ENCODE peak calls at places on chromosomes 3 and 15, in four cellular contexts. K is SK-N-SH, Y is K562, U is H1. X is an unnamed sample.

GRCh38 chr3:44476181-44476599 is 1.3 kb downstream of the ZNF445 start:
- DNase-seq in K (peak), Y (no peak), U (no peak), X (no peak)

GRCh38 chr3:105365171-105365535 is 1.6 kb upstream of the ALCAM start:
- DNase-seq in K (no peak), Y (no peak), U (no peak), X (no peak)

GRCh38 chr3:134640872-134641470 is 9.9 kb downstream of the KY start:
- DNase-seq in K (peak), Y (peak), U (no peak), X (peak)

GRCh38 chr15:49953421-49953820 is 165.6 kb downstream of the ATP8B4 start:
- DNase-seq in K (no peak), Y (no peak), U (no peak), X (peak)

GRCh38 chr3:98733778-98734281 is 29.3 kb upstream of the ST3GAL6 start:
- DNase-seq in K (peak), Y (no peak), U (no peak), X (no peak)

GRCh38 chr15:52730163-52730562 is 51.0 kb upstream of the ATOSA start:
- DNase-seq in K (no peak), Y (no peak), U (no peak), X (no peak)

GRCh38 chr3:120093119-120093922 is 926 bp downstream of the GSK3B start:
- DNase-seq in K (no peak), Y (no peak), U (peak), X (no peak)

GRCh38 chr15:70048196-70048565 is 49.5 kb downstream of the TLE3 start:
- DNase-seq in K (no peak), Y (no peak), U (no peak), X (no peak)

GRCh38 chr3:18189651-18190050 is 235.5 kb downstream of the SATB1 start:
- DNase-seq in K (peak), Y (no peak), U (no peak), X (no peak)

GRCh38 chr15:90493647-90494046 is 36.1 kb upstream of the CRTC3 start:
- DNase-seq in K (no peak), Y (no peak), U (no peak), X (no peak)

GRCh38 chr3:196236169-196236568 is 19.8 kb downstream of the SLC51A start:
- DNase-seq in K (no peak), Y (no peak), U (no peak), X (no peak)

GRCh38 chr3:197420115-197420514 is 121.7 kb upstream of the DLG1 start:
- DNase-seq in K (no peak), Y (no peak), U (no peak), X (no peak)

GRCh38 chr3:23648326-23648964 is 157.3 kb upstream of the UBE2E1 start:
- DNase-seq in K (peak), Y (no peak), U (no peak), X (no peak)

GRCh38 chr3:156551261-156551660 is 3.7 kb downstream of the SSR3 start:
- DNase-seq in K (no peak), Y (no peak), U (no peak), X (no peak)

GRCh38 chr3:57729339-57730039 is 26.6 kb upstream of the SLMAP start:
- DNase-seq in K (no peak), Y (no peak), U (no peak), X (no peak)

GRCh38 chr3:178140491-178140890 is 395.7 kb upstream of the KCNMB2 start:
- DNase-seq in K (no peak), Y (no peak), U (no peak), X (no peak)

GRCh38 chr3:94234177-94234788 is 171.4 kb downstream of the NSUN3 start:
- DNase-seq in K (peak), Y (peak), U (no peak), X (peak)

GRCh38 chr15:58517682-58518525 is 86.1 kb downstream of the LIPC start:
- DNase-seq in K (no peak), Y (no peak), U (no peak), X (no peak)

GRCh38 chr15:93265046-93265658 is 176.1 kb upstream of the RGMA start:
- DNase-seq in K (no peak), Y (no peak), U (no peak), X (no peak)

GRCh38 chr3:28122227-28122626 is 119.2 kb upstream of the CMC1 start:
- DNase-seq in K (no peak), Y (no peak), U (no peak), X (no peak)

GRCh38 chr15:26644948-26645347 is 127.9 kb downstream of the GABRB3 start:
- DNase-seq in K (no peak), Y (no peak), U (no peak), X (no peak)

GRCh38 chr3:188153498-188153948 is 434 bp upstream of the LPP start:
- DNase-seq in K (peak), Y (no peak), U (peak), X (peak)

GRCh38 chr3:147651107-147651506 is 241.9 kb downstream of the ZIC1 start:
- DNase-seq in K (no peak), Y (no peak), U (no peak), X (no peak)

GRCh38 chr3:143763568-143764162 is 84.6 kb downstream of the SLC9A9 start:
- DNase-seq in K (no peak), Y (no peak), U (no peak), X (no peak)

GRCh38 chr15:68213991-68214837 is 9.1 kb upstream of the CALML4 start:
- DNase-seq in K (no peak), Y (no peak), U (no peak), X (no peak)

GRCh38 chr3:100781311-100781710 is 72.0 kb downstream of the TFG start:
- DNase-seq in K (no peak), Y (no peak), U (no peak), X (no peak)

GRCh38 chr3:178966299-178967183 is 105.1 kb downstream of the ZMAT3 start:
- DNase-seq in K (peak), Y (no peak), U (no peak), X (no peak)

GRCh38 chr15:68555348-68556037 is 23.3 kb upstream of the CORO2B start:
- DNase-seq in K (no peak), Y (no peak), U (no peak), X (no peak)

DNA sequence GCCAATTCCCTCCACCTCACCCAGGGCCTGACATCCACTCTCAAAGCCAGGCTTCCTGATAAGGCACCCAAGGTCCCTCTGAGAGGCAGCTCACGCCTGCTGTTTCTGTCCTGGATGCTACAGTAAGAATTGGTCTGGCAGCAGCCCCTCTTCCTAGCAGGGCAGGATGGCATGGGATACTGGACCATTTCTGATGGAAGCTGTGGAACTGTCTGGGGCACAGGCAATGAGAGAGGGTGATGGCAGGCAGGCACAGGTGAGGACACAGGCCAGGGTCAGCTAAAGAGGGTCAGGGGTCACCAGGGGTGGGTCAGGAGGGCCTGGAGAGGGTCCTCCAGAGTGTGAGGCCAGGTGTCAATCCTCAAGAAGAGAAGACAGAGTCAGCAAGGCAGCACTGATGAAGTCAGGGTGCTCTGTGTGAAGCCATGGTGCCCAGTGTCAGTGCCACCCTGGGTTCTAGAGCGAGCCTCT is 41.9 kb upstream of the SLC41A3 start:
- DNase-seq in K (no peak), Y (no peak), U (no peak), X (peak)
- TF ChIP-seq TEAD4 in K (no peak), Y (no peak), U (no peak), X (no peak)

GRCh38 chr15:40795019-40795418 is 11.9 kb upstream of the ZFYVE19 start:
- DNase-seq in K (no peak), Y (no peak), U (no peak), X (no peak)
- TF ChIP-seq TEAD4 in K (no peak), Y (no peak), U (no peak), X (no peak)

GRCh38 chr15:48413304-48413703 is 82.1 kb downstream of the DUT start:
- DNase-seq in K (no peak), Y (no peak), U (no peak), X (no peak)
- TF ChIP-seq TEAD4 in K (no peak), Y (no peak), U (no peak), X (no peak)

DNA sequence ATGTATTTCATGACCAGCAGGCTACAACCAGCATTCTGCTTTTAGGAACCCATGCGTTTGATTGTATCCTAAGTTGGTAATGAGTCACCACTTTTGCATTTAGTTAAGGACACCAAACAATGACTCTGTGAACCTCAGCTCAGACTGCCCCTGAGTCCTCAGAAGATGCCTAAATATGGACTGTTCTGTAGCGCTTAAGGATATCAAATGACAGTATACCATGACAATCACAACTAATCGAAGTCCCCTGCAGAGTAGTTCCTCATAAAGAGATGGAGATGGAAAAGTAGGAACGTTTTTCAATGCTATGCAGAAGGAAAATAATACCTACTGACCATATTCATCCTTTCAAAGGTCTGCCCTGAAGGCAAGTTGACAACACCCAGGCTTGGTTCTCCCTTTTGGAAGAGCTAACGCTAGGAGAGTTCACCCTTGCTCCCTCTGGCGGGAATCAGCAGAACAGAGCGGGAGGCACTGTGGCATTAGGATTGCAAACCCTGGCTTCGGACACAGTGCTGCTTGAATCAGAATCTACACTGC is 508.6 kb downstream of the FHIT start:
- DNase-seq in K (no peak), Y (no peak), U (peak), X (peak)
- TF ChIP-seq TEAD4 in K (no peak), Y (no peak), U (no peak), X (no peak)

GRCh38 chr15:64950888-64951287 is 38.8 kb downstream of the SPG21 start:
- DNase-seq in K (no peak), Y (no peak), U (no peak), X (no peak)
- TF ChIP-seq TEAD4 in K (no peak), Y (no peak), U (no peak), X (no peak)

GRCh38 chr3:40631341-40631995 is 106.7 kb downstream of the ZNF621 start:
- DNase-seq in K (no peak), Y (no peak), U (no peak), X (no peak)
- TF ChIP-seq TEAD4 in K (no peak), Y (no peak), U (no peak), X (no peak)